ENCODE peak calls at places on chromosomes 6 and 20, in six cellular contexts. One of them, this sample, is unnamed.

GRCh38 chr6:7331452-7331851 is 18.5 kb upstream of the SSR1 start:
- DNase-seq in ovary: no peak
- DNase-seq in tibial artery: no peak
- DNase-seq in mesothelial cell of epicardium: no peak
- DNase-seq in choroid plexus epithelial cell: no peak
- DNase-seq in spleen: no peak
- DNase-seq in this sample: no peak

GRCh38 chr6:155943635-155944034 is 488.0 kb upstream of the NOX3 start:
- DNase-seq in ovary: no peak
- DNase-seq in tibial artery: no peak
- DNase-seq in mesothelial cell of epicardium: no peak
- DNase-seq in choroid plexus epithelial cell: no peak
- DNase-seq in spleen: no peak
- DNase-seq in this sample: no peak

GRCh38 chr20:760751-761417 is 7.4 kb downstream of the SLC52A3 start:
- DNase-seq in ovary: no peak
- DNase-seq in tibial artery: no peak
- DNase-seq in mesothelial cell of epicardium: peak
- DNase-seq in choroid plexus epithelial cell: peak
- DNase-seq in spleen: no peak
- DNase-seq in this sample: peak

GRCh38 chr6:30194797-30195690 is 18.2 kb downstream of the TRIM26 start:
- DNase-seq in ovary: no peak
- DNase-seq in tibial artery: no peak
- DNase-seq in mesothelial cell of epicardium: no peak
- DNase-seq in choroid plexus epithelial cell: peak
- DNase-seq in spleen: no peak
- DNase-seq in this sample: no peak

GRCh38 chr6:14975124-14975815 is 270.6 kb upstream of the JARID2 start:
- DNase-seq in ovary: no peak
- DNase-seq in tibial artery: no peak
- DNase-seq in mesothelial cell of epicardium: no peak
- DNase-seq in choroid plexus epithelial cell: peak
- DNase-seq in spleen: no peak
- DNase-seq in this sample: no peak

GRCh38 chr6:31702819-31703716 is at the start of gene ABHD16A:
- DNase-seq in ovary: peak
- DNase-seq in tibial artery: peak
- DNase-seq in mesothelial cell of epicardium: peak
- DNase-seq in choroid plexus epithelial cell: peak
- DNase-seq in spleen: peak
- DNase-seq in this sample: peak

GRCh38 chr6:35209622-35210289 is 4.0 kb upstream of the SCUBE3 start:
- DNase-seq in ovary: no peak
- DNase-seq in tibial artery: no peak
- DNase-seq in mesothelial cell of epicardium: no peak
- DNase-seq in choroid plexus epithelial cell: no peak
- DNase-seq in spleen: no peak
- DNase-seq in this sample: no peak

GRCh38 chr20:9015984-9016324 is 52.9 kb upstream of the PLCB4 start:
- DNase-seq in ovary: no peak
- DNase-seq in tibial artery: no peak
- DNase-seq in mesothelial cell of epicardium: no peak
- DNase-seq in choroid plexus epithelial cell: peak
- DNase-seq in spleen: no peak
- DNase-seq in this sample: no peak

GRCh38 chr20:46512943-46513844 is at the start of gene ZNF334:
- DNase-seq in ovary: peak
- DNase-seq in tibial artery: peak
- DNase-seq in mesothelial cell of epicardium: peak
- DNase-seq in choroid plexus epithelial cell: peak
- DNase-seq in spleen: peak
- DNase-seq in this sample: no peak

GRCh38 chr6:166508726-166509125 is 77.8 kb downstream of the RAMACL start:
- DNase-seq in ovary: no peak
- DNase-seq in tibial artery: peak
- DNase-seq in mesothelial cell of epicardium: no peak
- DNase-seq in choroid plexus epithelial cell: no peak
- DNase-seq in spleen: no peak
- DNase-seq in this sample: no peak

GRCh38 chr6:235763-236360 is 56.4 kb upstream of the DUSP22 start:
- DNase-seq in ovary: no peak
- DNase-seq in tibial artery: no peak
- DNase-seq in mesothelial cell of epicardium: no peak
- DNase-seq in choroid plexus epithelial cell: peak
- DNase-seq in spleen: no peak
- DNase-seq in this sample: no peak

GRCh38 chr20:37697314-37697713 is 3.5 kb downstream of the CTNNBL1 start:
- DNase-seq in ovary: no peak
- DNase-seq in tibial artery: no peak
- DNase-seq in mesothelial cell of epicardium: no peak
- DNase-seq in choroid plexus epithelial cell: no peak
- DNase-seq in spleen: no peak
- DNase-seq in this sample: no peak

GRCh38 chr6:147787407-147787806 is 278.9 kb downstream of the SAMD5 start:
- DNase-seq in ovary: no peak
- DNase-seq in tibial artery: no peak
- DNase-seq in mesothelial cell of epicardium: no peak
- DNase-seq in choroid plexus epithelial cell: no peak
- DNase-seq in spleen: no peak
- DNase-seq in this sample: no peak

GRCh38 chr6:132734694-132735236 is 20.9 kb upstream of the VNN1 start:
- DNase-seq in ovary: no peak
- DNase-seq in tibial artery: no peak
- DNase-seq in mesothelial cell of epicardium: no peak
- DNase-seq in choroid plexus epithelial cell: peak
- DNase-seq in spleen: no peak
- DNase-seq in this sample: no peak

GRCh38 chr20:41231850-41232249 is 85.7 kb downstream of the ZHX3 start:
- DNase-seq in ovary: no peak
- DNase-seq in tibial artery: no peak
- DNase-seq in mesothelial cell of epicardium: no peak
- DNase-seq in choroid plexus epithelial cell: no peak
- DNase-seq in spleen: no peak
- DNase-seq in this sample: no peak

GRCh38 chr6:56909115-56909907 is 45.6 kb upstream of the BEND6 start:
- DNase-seq in ovary: no peak
- DNase-seq in tibial artery: no peak
- DNase-seq in mesothelial cell of epicardium: no peak
- DNase-seq in choroid plexus epithelial cell: no peak
- DNase-seq in spleen: no peak
- DNase-seq in this sample: no peak

GRCh38 chr6:71510057-71510713 is 221.6 kb downstream of the OGFRL1 start:
- DNase-seq in ovary: peak
- DNase-seq in tibial artery: peak
- DNase-seq in mesothelial cell of epicardium: peak
- DNase-seq in choroid plexus epithelial cell: peak
- DNase-seq in spleen: peak
- DNase-seq in this sample: no peak

GRCh38 chr20:11445891-11446290 is 471.8 kb upstream of the BTBD3 start:
- DNase-seq in ovary: no peak
- DNase-seq in tibial artery: no peak
- DNase-seq in mesothelial cell of epicardium: no peak
- DNase-seq in choroid plexus epithelial cell: peak
- DNase-seq in spleen: no peak
- DNase-seq in this sample: no peak

GRCh38 chr20:50558483-50558925 is 48.3 kb downstream of the PTPN1 start:
- DNase-seq in ovary: no peak
- DNase-seq in tibial artery: no peak
- DNase-seq in mesothelial cell of epicardium: no peak
- DNase-seq in choroid plexus epithelial cell: peak
- DNase-seq in spleen: no peak
- DNase-seq in this sample: no peak

GRCh38 chr6:156873654-156874380 is 96.6 kb downstream of the ARID1B start:
- DNase-seq in ovary: no peak
- DNase-seq in tibial artery: no peak
- DNase-seq in mesothelial cell of epicardium: no peak
- DNase-seq in choroid plexus epithelial cell: no peak
- DNase-seq in spleen: no peak
- DNase-seq in this sample: no peak

GRCh38 chr20:49685809-49686208 is 27.9 kb downstream of the B4GALT5 start:
- DNase-seq in ovary: no peak
- DNase-seq in tibial artery: no peak
- DNase-seq in mesothelial cell of epicardium: no peak
- DNase-seq in choroid plexus epithelial cell: peak
- DNase-seq in spleen: no peak
- DNase-seq in this sample: no peak

GRCh38 chr6:157908369-157909281 is 73.0 kb upstream of the SYNJ2 start:
- DNase-seq in ovary: no peak
- DNase-seq in tibial artery: no peak
- DNase-seq in mesothelial cell of epicardium: no peak
- DNase-seq in choroid plexus epithelial cell: no peak
- DNase-seq in spleen: no peak
- DNase-seq in this sample: no peak

GRCh38 chr6:71289802-71290175 is 1.2 kb downstream of the OGFRL1 start:
- DNase-seq in ovary: no peak
- DNase-seq in tibial artery: no peak
- DNase-seq in mesothelial cell of epicardium: no peak
- DNase-seq in choroid plexus epithelial cell: no peak
- DNase-seq in spleen: no peak
- DNase-seq in this sample: no peak

DNA sequence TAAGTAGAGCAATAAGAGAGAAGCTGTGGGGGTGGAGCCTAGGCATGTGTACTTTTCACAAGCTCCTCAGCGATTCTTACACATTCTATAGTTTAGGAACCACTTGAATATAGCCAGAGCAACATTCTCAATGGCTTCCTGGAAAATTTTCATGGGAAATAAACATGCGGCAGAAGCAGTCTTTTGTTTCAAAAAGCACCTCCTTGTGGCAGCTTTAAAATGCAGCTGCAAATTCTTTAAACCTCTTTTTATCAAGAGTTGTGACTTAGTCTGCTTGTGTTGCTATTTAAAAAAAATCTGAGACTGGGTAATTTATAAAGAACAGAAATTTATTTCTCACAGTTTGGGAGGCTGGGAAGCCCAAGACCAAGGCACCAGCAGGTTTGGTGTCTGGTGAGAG is 23.8 kb downstream of the NKX2-2 start:
- DNase-seq in ovary: no peak
- DNase-seq in tibial artery: no peak
- DNase-seq in mesothelial cell of epicardium: no peak
- DNase-seq in choroid plexus epithelial cell: peak
- DNase-seq in spleen: no peak
- DNase-seq in this sample: no peak
- TF ChIP-seq CTCF in ovary: no peak
- TF ChIP-seq CTCF in tibial artery: no peak
- TF ChIP-seq CTCF in mesothelial cell of epicardium: peak
- TF ChIP-seq CTCF in choroid plexus epithelial cell: peak
- TF ChIP-seq CTCF in spleen: no peak
- TF ChIP-seq CTCF in this sample: no peak

GRCh38 chr20:44911264-44911921 is 1.5 kb downstream of the PABPC1L start:
- DNase-seq in ovary: no peak
- DNase-seq in tibial artery: no peak
- DNase-seq in mesothelial cell of epicardium: peak
- DNase-seq in choroid plexus epithelial cell: peak
- DNase-seq in spleen: peak
- DNase-seq in this sample: peak
- TF ChIP-seq CTCF in ovary: no peak
- TF ChIP-seq CTCF in tibial artery: no peak
- TF ChIP-seq CTCF in mesothelial cell of epicardium: peak
- TF ChIP-seq CTCF in choroid plexus epithelial cell: peak
- TF ChIP-seq CTCF in spleen: peak
- TF ChIP-seq CTCF in this sample: peak

GRCh38 chr6:106092279-106092678 is 6.1 kb downstream of the PRDM1 start:
- DNase-seq in ovary: no peak
- DNase-seq in tibial artery: no peak
- DNase-seq in mesothelial cell of epicardium: no peak
- DNase-seq in choroid plexus epithelial cell: no peak
- DNase-seq in spleen: no peak
- DNase-seq in this sample: no peak

GRCh38 chr6:106085687-106085983 is 501 bp upstream of the PRDM1 start:
- DNase-seq in ovary: no peak
- DNase-seq in tibial artery: no peak
- DNase-seq in mesothelial cell of epicardium: no peak
- DNase-seq in choroid plexus epithelial cell: no peak
- DNase-seq in spleen: no peak
- DNase-seq in this sample: no peak

GRCh38 chr6:106087548-106088325 is 1.6 kb downstream of the PRDM1 start:
- DNase-seq in ovary: no peak
- DNase-seq in tibial artery: no peak
- DNase-seq in mesothelial cell of epicardium: no peak
- DNase-seq in choroid plexus epithelial cell: peak
- DNase-seq in spleen: no peak
- DNase-seq in this sample: no peak

GRCh38 chr6:106085984-106086832 is at the start of gene PRDM1:
- DNase-seq in ovary: peak
- DNase-seq in tibial artery: peak
- DNase-seq in mesothelial cell of epicardium: peak
- DNase-seq in choroid plexus epithelial cell: peak
- DNase-seq in spleen: peak
- DNase-seq in this sample: peak

GRCh38 chr6:106089981-106090380 is 3.8 kb downstream of the PRDM1 start:
- DNase-seq in ovary: no peak
- DNase-seq in tibial artery: no peak
- DNase-seq in mesothelial cell of epicardium: no peak
- DNase-seq in choroid plexus epithelial cell: peak
- DNase-seq in spleen: no peak
- DNase-seq in this sample: no peak
- TF ChIP-seq CTCF in ovary: no peak
- TF ChIP-seq CTCF in tibial artery: no peak
- TF ChIP-seq CTCF in mesothelial cell of epicardium: no peak
- TF ChIP-seq CTCF in choroid plexus epithelial cell: peak
- TF ChIP-seq CTCF in spleen: no peak
- TF ChIP-seq CTCF in this sample: peak

GRCh38 chr6:2940010-2940850 is 31.1 kb downstream of the SERPINB6 start:
- DNase-seq in ovary: no peak
- DNase-seq in tibial artery: no peak
- DNase-seq in mesothelial cell of epicardium: peak
- DNase-seq in choroid plexus epithelial cell: no peak
- DNase-seq in spleen: peak
- DNase-seq in this sample: peak

GRCh38 chr6:2939315-2940009 is 31.9 kb downstream of the SERPINB6 start:
- DNase-seq in ovary: no peak
- DNase-seq in tibial artery: no peak
- DNase-seq in mesothelial cell of epicardium: peak
- DNase-seq in choroid plexus epithelial cell: no peak
- DNase-seq in spleen: peak
- DNase-seq in this sample: no peak

GRCh38 chr6:2938004-2938631 is 33.2 kb downstream of the SERPINB6 start:
- DNase-seq in ovary: no peak
- DNase-seq in tibial artery: no peak
- DNase-seq in mesothelial cell of epicardium: peak
- DNase-seq in choroid plexus epithelial cell: no peak
- DNase-seq in spleen: peak
- DNase-seq in this sample: no peak

GRCh38 chr6:2937627-2938003 is 33.8 kb downstream of the SERPINB6 start:
- DNase-seq in ovary: no peak
- DNase-seq in tibial artery: no peak
- DNase-seq in mesothelial cell of epicardium: peak
- DNase-seq in choroid plexus epithelial cell: no peak
- DNase-seq in spleen: no peak
- DNase-seq in this sample: no peak

DNA sequence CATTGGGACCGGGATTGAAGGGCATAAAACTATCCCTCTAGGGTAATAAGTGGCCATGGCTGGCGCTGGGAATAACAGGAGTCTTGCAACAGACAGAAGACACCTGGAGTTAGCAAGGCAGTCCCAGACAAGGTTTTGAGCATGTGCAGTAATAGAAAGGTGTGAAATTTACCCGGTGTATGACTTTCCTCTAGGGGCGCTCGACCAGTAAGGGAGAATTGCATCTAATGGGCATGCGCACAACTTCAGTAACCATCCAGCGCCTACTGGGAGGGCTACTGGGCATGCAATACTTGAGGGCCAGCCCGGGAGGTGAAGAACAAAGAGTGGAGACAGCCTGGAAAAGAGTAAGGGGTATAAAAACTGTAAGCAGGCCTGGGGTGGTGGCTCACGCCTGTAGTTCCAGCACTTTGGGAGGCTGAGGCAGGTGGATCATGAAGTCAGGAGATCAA is 32.7 kb downstream of the SERPINB6 start:
- DNase-seq in ovary: no peak
- DNase-seq in tibial artery: no peak
- DNase-seq in mesothelial cell of epicardium: peak
- DNase-seq in choroid plexus epithelial cell: no peak
- DNase-seq in spleen: peak
- DNase-seq in this sample: no peak
- TF ChIP-seq CTCF in ovary: no peak
- TF ChIP-seq CTCF in tibial artery: no peak
- TF ChIP-seq CTCF in mesothelial cell of epicardium: no peak
- TF ChIP-seq CTCF in choroid plexus epithelial cell: no peak
- TF ChIP-seq CTCF in spleen: no peak
- TF ChIP-seq CTCF in this sample: no peak